ENCODE peak calls at places on chromosome 5, in nine cellular contexts. D, C, U, T, H, F, G, W and B are unnamed samples. For H3K36me3, the result is how much of the 10 kb centered on the place peaks cover.

GRCh38 chr5:23033864-23034263 is 180.7 kb upstream of the CDH12 start:
- DNase-seq in D (no peak), C (no peak), F (no peak), H (no peak), T (no peak), U (no peak), G (no peak), W (no peak), B (no peak)

GRCh38 chr5:148952097-148952828 is 110.6 kb downstream of the SH3TC2 start:
- DNase-seq in D (no peak), H (no peak), W (no peak), U (no peak), C (no peak), T (no peak), F (no peak), G (no peak), B (no peak)

GRCh38 chr5:59744531-59744992 is 149.0 kb downstream of the PDE4D start:
- DNase-seq in C (peak), H (no peak), D (peak), T (peak), W (peak), U (peak), G (peak), F (no peak), B (no peak)

GRCh38 chr5:109589983-109590382 is 99.7 kb upstream of the MAN2A1 start:
- DNase-seq in H (no peak), F (no peak), D (peak), G (peak), T (peak), C (peak), W (no peak), U (no peak), B (peak)

GRCh38 chr5:137212471-137212870 is 286.7 kb downstream of the SPOCK1 start:
- DNase-seq in F (no peak), T (no peak), C (no peak), U (no peak), W (no peak), D (no peak), G (no peak), H (no peak), B (no peak)

GRCh38 chr5:11814373-11814772 is 89.9 kb downstream of the CTNND2 start:
- DNase-seq in D (no peak), W (no peak), T (no peak), C (no peak), F (no peak), U (no peak), H (no peak), G (no peak), B (no peak)

GRCh38 chr5:74081126-74081525 is 455.1 kb downstream of the ARHGEF28 start:
- DNase-seq in F (no peak), U (no peak), G (no peak), D (no peak), T (no peak), C (no peak), W (no peak), H (no peak), B (peak)

GRCh38 chr5:40746703-40747102 is 9.1 kb downstream of the TTC33 start:
- DNase-seq in U (peak), T (no peak), C (peak), D (no peak), W (peak), H (no peak), G (no peak), F (no peak), B (no peak)

GRCh38 chr5:118931564-118931963 is 56.8 kb downstream of the DTWD2 start:
- DNase-seq in F (no peak), T (no peak), D (no peak), H (no peak), W (no peak), U (no peak), C (no peak), G (no peak), B (no peak)

GRCh38 chr5:52693279-52693678 is 94.4 kb upstream of the ITGA1 start:
- DNase-seq in C (peak), U (peak), H (peak), F (no peak), T (peak), W (peak), G (peak), D (peak), B (peak)

GRCh38 chr5:179374506-179375235 is 29.4 kb upstream of the ADAMTS2 start:
- DNase-seq in G (no peak), H (no peak), U (no peak), W (no peak), D (no peak), T (no peak), C (no peak), F (no peak), B (no peak)

GRCh38 chr5:131795879-131796792 is 681 bp downstream of the FNIP1 start:
- DNase-seq in C (peak), U (peak), D (peak), W (peak), T (peak), F (peak), G (peak), H (peak), B (peak)

GRCh38 chr5:65766781-65767180 is 44.8 kb downstream of the NLN start:
- DNase-seq in D (no peak), W (no peak), F (no peak), C (no peak), G (no peak), H (no peak), U (no peak), T (no peak), B (no peak)

GRCh38 chr5:180815241-180816031 is 12.8 kb upstream of the MGAT1 start:
- DNase-seq in T (no peak), H (no peak), U (no peak), C (no peak), D (no peak), W (no peak), G (no peak), F (no peak), B (no peak)

GRCh38 chr5:39076757-39077475 is 2.7 kb upstream of the RICTOR start:
- DNase-seq in F (peak), G (peak), C (peak), U (peak), T (peak), D (peak), W (peak), H (no peak), B (no peak)

GRCh38 chr5:114360816-114361723 is 800 bp upstream of the KCNN2 start:
- DNase-seq in C (no peak), G (no peak), H (peak), T (no peak), U (peak), D (no peak), F (peak), W (peak), B (peak)

GRCh38 chr5:138927979-138928378 is 52.8 kb upstream of the LRRTM2 start:
- DNase-seq in U (peak), G (no peak), D (no peak), C (peak), W (peak), H (peak), T (no peak), F (no peak), B (no peak)

GRCh38 chr5:125401724-125402622 is 655.5 kb upstream of the ZNF608 start:
- DNase-seq in U (peak), C (no peak), D (peak), T (peak), H (peak), G (no peak), W (no peak), F (no peak), B (no peak)

GRCh38 chr5:127863610-127864395 is 160.6 kb downstream of the CCDC192 start:
- DNase-seq in G (no peak), F (no peak), U (no peak), W (peak), D (peak), T (no peak), H (no peak), C (peak), B (no peak)

GRCh38 chr5:137498736-137499505 is at the start of gene SPOCK1:
- DNase-seq in D (peak), C (peak), U (peak), W (peak), H (peak), T (peak), F (peak), G (peak), B (peak)

GRCh38 chr5:158812381-158812780 is 287.3 kb downstream of the EBF1 start:
- DNase-seq in F (no peak), W (no peak), C (peak), G (no peak), D (no peak), H (no peak), T (no peak), U (no peak), B (no peak)

GRCh38 chr5:64835266-64835665 is 66.5 kb downstream of the CWC27 start:
- DNase-seq in U (no peak), G (no peak), D (no peak), C (peak), F (no peak), H (no peak), T (no peak), W (no peak), B (no peak)

GRCh38 chr5:58452566-58453258 is 7.2 kb downstream of the PLK2 start:
- DNase-seq in G (no peak), U (peak), D (peak), H (no peak), F (no peak), T (no peak), W (peak), C (peak), B (no peak)

GRCh38 chr5:141826674-141827073 is 51.5 kb downstream of the PCDH1 start:
- DNase-seq in G (peak), H (peak), F (no peak), C (no peak), U (no peak), D (no peak), T (no peak), W (no peak), B (no peak)

GRCh38 chr5:128535225-128535624 is 2.8 kb downstream of the FBN2 start:
- DNase-seq in D (peak), G (no peak), T (no peak), U (no peak), H (no peak), W (no peak), C (no peak), F (no peak), B (no peak)

GRCh38 chr5:137233726-137234125 is 265.4 kb downstream of the SPOCK1 start:
- DNase-seq in F (no peak), G (no peak), D (no peak), C (no peak), W (peak), H (no peak), T (peak), U (no peak), B (no peak)

GRCh38 chr5:75869891-75870290 is 152.7 kb upstream of the POC5 start:
- DNase-seq in H (no peak), T (peak), U (no peak), D (no peak), G (no peak), W (no peak), F (no peak), C (no peak), B (no peak)

GRCh38 chr5:161230222-161230621 is 316.3 kb downstream of the GABRB2 start:
- DNase-seq in D (no peak), C (no peak), U (no peak), H (peak), F (peak), T (peak), G (no peak), W (no peak), B (peak)

GRCh38 chr5:5018560-5018935 is 121.6 kb upstream of the ADAMTS16 start:
- DNase-seq in G (peak), T (no peak), F (no peak), D (peak), H (no peak), W (no peak), U (no peak), C (no peak), B (no peak)

GRCh38 chr5:16740046-16740445 is 123.2 kb upstream of the RETREG1 start:
- DNase-seq in C (no peak), W (no peak), U (no peak), G (no peak), D (no peak), F (no peak), H (no peak), T (no peak), B (peak)

GRCh38 chr5:112973904-112974303 is 2.7 kb upstream of the DCP2 start:
- DNase-seq in D (no peak), U (no peak), C (no peak), T (no peak), G (no peak), F (no peak), H (no peak), W (no peak), B (no peak)

GRCh38 chr5:83029-83428 is 8.9 kb upstream of the PLEKHG4B start:
- DNase-seq in H (no peak), U (no peak), G (no peak), W (no peak), D (no peak), F (no peak), T (no peak), C (no peak), B (no peak)

GRCh38 chr5:179533907-179534306 is 16.4 kb upstream of the RUFY1 start:
- DNase-seq in W (no peak), T (no peak), U (no peak), F (no peak), G (no peak), D (no peak), H (no peak), C (no peak), B (no peak)

GRCh38 chr5:175572922-175573321 is 84.9 kb upstream of the HRH2 start:
- DNase-seq in D (no peak), G (peak), H (peak), C (no peak), F (no peak), T (peak), U (no peak), W (peak), B (no peak)

GRCh38 chr5:142364251-142365145 is 39.7 kb upstream of the SPRY4 start:
- DNase-seq in C (no peak), U (no peak), G (no peak), D (no peak), H (no peak), F (no peak), W (no peak), T (peak), B (no peak)

GRCh38 chr5:119515192-119515591 is 62.9 kb downstream of the HSD17B4 start:
- DNase-seq in H (no peak), W (peak), T (no peak), D (peak), C (peak), G (peak), U (peak), F (no peak), B (no peak)

GRCh38 chr5:83095973-83096539 is 18.7 kb downstream of the XRCC4 start:
- DNase-seq in C (peak), W (peak), T (peak), F (no peak), H (peak), G (peak), D (peak), U (peak), B (no peak)

GRCh38 chr5:176700239-176700847 is 53.1 kb downstream of the TSPAN17 start:
- DNase-seq in C (peak), U (no peak), H (no peak), T (no peak), F (no peak), G (no peak), D (peak), W (no peak), B (peak)

DNA sequence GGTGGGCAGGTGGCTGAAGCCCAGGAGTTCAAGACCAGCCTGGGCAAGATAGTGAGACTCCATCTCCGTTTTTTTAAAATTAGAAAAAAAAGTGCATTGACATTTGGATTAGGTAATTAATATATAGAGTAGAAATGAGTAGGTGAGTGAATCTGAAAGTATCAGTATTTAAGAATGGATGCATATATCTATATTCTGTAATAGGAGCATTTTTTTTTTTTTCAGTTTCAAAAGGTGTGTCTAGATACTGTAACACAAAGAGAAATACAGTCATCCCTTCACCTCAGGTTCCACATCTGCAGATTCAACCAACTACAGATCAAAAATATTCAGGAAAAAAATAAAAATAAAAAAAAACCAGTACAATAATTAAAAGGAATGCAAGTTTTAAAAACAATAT is 50.8 kb downstream of the RBM27 start:
- DNase-seq in G (no peak), C (no peak), H (no peak), T (no peak), U (no peak), D (no peak), W (no peak), F (no peak), B (no peak)
- H3K36me3 ChIP-seq in G (under half), C (under half), H (under half), T (under half), U (under half), D (under half), W (under half), F (under half), B (under half)

DNA sequence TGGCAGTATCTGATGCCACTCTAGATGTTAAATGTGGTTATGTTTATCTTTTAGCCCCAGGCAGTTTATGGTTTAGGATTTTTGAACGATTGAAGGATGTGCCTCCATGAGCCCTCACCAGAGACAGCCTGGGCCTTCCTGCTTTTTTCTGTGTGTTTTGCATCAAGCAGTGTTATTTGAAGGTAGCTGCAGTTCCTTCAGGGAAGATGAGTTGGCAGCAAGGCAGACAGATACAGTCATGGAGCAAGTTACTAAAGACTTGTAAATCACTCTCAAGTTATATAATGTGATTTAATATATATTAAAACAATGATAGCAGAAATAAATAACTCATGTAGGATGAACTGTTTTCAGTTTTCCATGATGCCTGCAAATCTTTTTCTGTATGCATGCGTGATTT is 204.9 kb downstream of the CD180 start:
- DNase-seq in C (no peak), D (no peak), W (no peak), T (no peak), G (no peak), U (no peak), F (no peak), H (no peak), B (no peak)
- H3K4me2 ChIP-seq in C (no peak), D (no peak), W (no peak), T (no peak), G (no peak), U (no peak), F (no peak), H (no peak), B (no peak)

GRCh38 chr5:31455172-31455571 is 76.7 kb downstream of the DROSHA start:
- DNase-seq in F (no peak), H (no peak), W (no peak), U (no peak), C (no peak), G (no peak), D (no peak), T (no peak), B (no peak)
- H3K36me3 ChIP-seq in F (under half), H (under half), W (under half), U (under half), C (under half), G (under half), D (under half), T (under half), B (under half)

GRCh38 chr5:151076616-151077015 is 4.2 kb downstream of the TNIP1 start:
- DNase-seq in G (no peak), T (no peak), F (no peak), U (no peak), H (no peak), D (no peak), C (no peak), W (no peak), B (no peak)
- H3K4me2 ChIP-seq in G (no peak), T (peak), F (no peak), U (no peak), H (no peak), D (peak), C (no peak), W (no peak), B (no peak)

DNA sequence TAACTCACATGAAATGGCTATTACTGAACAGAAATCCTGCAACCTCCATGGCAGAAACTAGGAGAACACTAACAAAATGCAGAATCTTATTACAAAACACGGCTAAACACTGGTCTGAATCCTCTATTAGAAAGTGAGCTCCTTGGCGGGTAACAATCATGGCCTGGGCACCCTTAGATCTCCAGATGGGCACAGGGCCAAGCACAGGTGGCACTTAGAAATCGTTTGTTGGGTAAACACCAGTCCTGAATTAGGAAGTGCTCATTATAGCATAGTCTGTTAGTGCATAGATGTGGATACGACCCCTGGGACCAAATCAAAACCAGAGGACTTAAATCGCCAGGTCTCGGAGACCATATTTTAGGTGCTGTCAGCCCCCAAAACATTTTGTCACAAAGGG is 14.4 kb downstream of the VDAC1 start:
- DNase-seq in C (no peak), T (no peak), W (no peak), D (no peak), U (no peak), H (no peak), F (no peak), G (no peak), B (no peak)
- H3K36me3 ChIP-seq in C (under half), T (under half), W (under half), D (under half), U (under half), H (under half), F (under half), G (half or more), B (under half)